ENCODE peak calls at places on chromosomes 4 and X, in four cellular contexts. B, M, X and K are unnamed samples.

GRCh38 chrX:41452972-41453371 is 5.8 kb downstream of the NYX start:
- DNase-seq in B (no peak), X (no peak), M (no peak), K (no peak)

GRCh38 chr4:11615601-11616000 is 186.9 kb upstream of the HS3ST1 start:
- DNase-seq in B (no peak), X (no peak), M (no peak), K (no peak)

GRCh38 chr4:175422331-175422730 is 389.7 kb downstream of the GPM6A start:
- DNase-seq in B (no peak), M (no peak), X (no peak), K (no peak)

GRCh38 chrX:42967681-42968080 is 189.7 kb upstream of the PPP1R2C start:
- DNase-seq in X (no peak), B (no peak), M (no peak), K (no peak)

GRCh38 chr4:1611501-1611870 is 72.6 kb downstream of the FAM53A start:
- DNase-seq in B (no peak), M (no peak), X (no peak), K (no peak)

GRCh38 chr4:125432078-125432477 is 117.3 kb downstream of the FAT4 start:
- DNase-seq in X (no peak), B (no peak), M (peak), K (peak)

GRCh38 chrX:130108647-130109428 is 1.5 kb downstream of the ELF4 start:
- DNase-seq in X (peak), B (peak), M (no peak), K (no peak)

GRCh38 chrX:34918856-34919255 is 23.7 kb upstream of the FAM47B start:
- DNase-seq in M (peak), B (no peak), X (no peak), K (peak)

GRCh38 chrX:47523297-47523696 is 37.7 kb upstream of the ARAF start:
- DNase-seq in B (peak), X (peak), M (peak), K (peak)

GRCh38 chr4:26787461-26788340 is 72.9 kb upstream of the STIM2 start:
- DNase-seq in M (no peak), X (no peak), B (peak), K (no peak)

GRCh38 chr4:15327311-15328298 is 100.2 kb upstream of the C1QTNF7 start:
- DNase-seq in B (no peak), X (no peak), M (no peak), K (no peak)

GRCh38 chrX:40174594-40175415 is 77.0 kb upstream of the BCOR start:
- DNase-seq in M (peak), B (peak), X (no peak), K (peak)

DNA sequence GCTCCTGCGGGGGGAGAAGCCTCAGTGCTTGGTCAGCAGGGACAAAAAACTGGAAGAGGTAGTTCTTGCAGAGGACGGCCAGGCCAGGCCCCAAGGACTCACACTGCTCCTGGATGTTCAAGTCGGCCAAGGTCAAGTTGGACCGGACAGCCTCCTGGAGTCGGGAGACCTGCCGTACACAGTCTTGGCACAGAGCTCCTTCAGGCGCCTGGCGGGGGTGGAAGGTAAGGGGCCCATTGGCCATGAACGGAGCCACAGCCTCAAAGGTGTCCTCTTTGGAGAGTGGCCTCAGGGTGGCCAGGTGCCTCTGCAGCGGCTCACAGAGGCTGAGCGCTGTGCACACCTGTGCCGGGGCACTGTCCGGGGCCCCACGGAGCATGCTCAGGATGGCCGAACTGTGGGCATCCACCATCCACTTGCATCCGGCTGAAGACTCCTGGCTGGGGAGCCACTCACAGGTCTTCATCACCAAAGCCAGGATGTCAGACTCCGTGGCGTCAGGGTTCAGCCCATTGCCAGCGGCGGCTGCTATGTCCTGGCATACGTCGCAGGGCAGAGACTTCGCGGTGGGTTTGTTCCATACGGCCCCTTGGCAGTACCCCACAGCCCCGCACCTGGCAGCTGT is 477 bp downstream of the PSAPL1 start:
- DNase-seq in M (no peak), X (no peak), B (no peak), K (no peak)
- TF ChIP-seq CTCF in M (no peak), X (no peak), B (no peak), K (no peak)

DNA sequence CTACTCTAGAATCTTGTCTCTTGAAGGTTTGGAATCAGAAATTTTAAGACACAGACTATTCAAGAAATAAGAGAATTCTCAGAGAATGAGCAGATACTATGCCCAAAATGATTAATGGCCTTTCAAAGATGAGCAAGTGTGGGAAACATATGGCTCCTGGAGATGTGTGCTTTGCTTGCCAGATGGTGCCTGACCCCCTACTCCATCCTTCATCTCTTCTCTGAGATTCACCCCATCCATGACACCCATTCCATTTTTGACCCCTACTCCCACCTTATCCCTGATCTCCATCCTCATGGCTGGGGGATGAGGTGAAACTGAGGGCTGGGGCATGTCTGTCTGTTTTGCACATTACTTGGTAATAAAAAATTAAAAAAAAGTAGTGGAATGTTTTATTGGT is 75.5 kb downstream of the GPC3 start:
- DNase-seq in M (no peak), B (no peak), X (no peak), K (no peak)
- TF ChIP-seq CTCF in M (no peak), B (no peak), X (no peak), K (no peak)

GRCh38 chr4:140374130-140374477 is 658 bp downstream of the SCOC start:
- DNase-seq in M (no peak), X (no peak), B (no peak), K (no peak)

GRCh38 chr4:140367738-140368137 is 5.7 kb upstream of the SCOC start:
- DNase-seq in X (no peak), M (no peak), B (no peak), K (no peak)

GRCh38 chr4:140368686-140369085 is 4.8 kb upstream of the SCOC start:
- DNase-seq in M (no peak), X (no peak), B (no peak), K (no peak)

GRCh38 chr4:140373328-140374129 is at the start of gene SCOC:
- DNase-seq in X (peak), M (peak), B (peak), K (peak)

DNA sequence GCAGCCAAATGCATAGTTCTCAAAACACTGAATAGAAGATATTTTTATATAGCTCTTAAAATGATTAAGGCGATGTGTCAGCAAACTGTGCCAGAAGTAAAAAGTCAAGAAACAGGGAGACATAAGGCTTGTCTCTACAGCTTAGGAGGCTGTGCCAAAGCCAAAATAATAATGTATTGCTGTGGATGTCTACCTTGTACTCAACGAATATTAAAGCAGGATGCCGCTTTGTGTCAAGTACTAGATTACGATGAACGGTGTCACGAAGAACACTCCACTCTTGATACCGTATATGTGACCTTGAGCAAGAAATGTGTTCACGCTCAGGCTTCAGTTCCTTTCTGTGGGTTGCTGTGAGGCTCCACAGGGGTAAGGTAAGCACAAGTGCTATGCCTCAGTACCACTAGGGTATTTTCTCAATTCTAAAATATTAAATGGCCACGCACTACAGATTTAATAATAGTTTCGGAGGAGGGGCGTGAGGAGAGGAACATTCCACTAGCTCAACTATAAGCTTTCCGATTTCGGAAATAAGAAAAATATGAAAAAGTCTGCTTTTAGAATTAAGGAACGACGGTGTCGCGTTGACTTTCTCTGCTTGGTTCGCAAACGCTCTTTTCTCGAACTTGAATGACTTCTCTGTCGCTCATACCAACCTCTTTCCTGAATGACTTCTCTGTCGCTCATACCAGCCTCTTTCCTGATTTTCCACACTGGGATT is 679 bp upstream of the SCOC start:
- DNase-seq in M (no peak), X (peak), B (peak), K (no peak)
- TF ChIP-seq CTCF in M (no peak), X (no peak), B (no peak), K (no peak)

GRCh38 chr4:139530833-139531427 is 25.1 kb downstream of the SETD7 start:
- DNase-seq in B (peak), X (peak), M (peak), K (peak)
- TF ChIP-seq CTCF in B (peak), X (peak), M (peak), K (peak)

GRCh38 chr4:150215601-150216000 is 137.4 kb downstream of the DCLK2 start:
- DNase-seq in B (no peak), M (no peak), X (no peak), K (no peak)

GRCh38 chr4:150217804-150218203 is 139.6 kb downstream of the DCLK2 start:
- DNase-seq in X (no peak), B (no peak), M (no peak), K (no peak)

GRCh38 chr4:150218447-150218846 is 140.2 kb downstream of the DCLK2 start:
- DNase-seq in B (no peak), X (no peak), M (no peak), K (no peak)

GRCh38 chr4:150217192-150217591 is 138.9 kb downstream of the DCLK2 start:
- DNase-seq in B (peak), X (no peak), M (no peak), K (no peak)

GRCh38 chr4:150216725-150217124 is 138.5 kb downstream of the DCLK2 start:
- DNase-seq in M (no peak), X (no peak), B (no peak), K (no peak)
- TF ChIP-seq CTCF in M (no peak), X (no peak), B (no peak), K (no peak)

DNA sequence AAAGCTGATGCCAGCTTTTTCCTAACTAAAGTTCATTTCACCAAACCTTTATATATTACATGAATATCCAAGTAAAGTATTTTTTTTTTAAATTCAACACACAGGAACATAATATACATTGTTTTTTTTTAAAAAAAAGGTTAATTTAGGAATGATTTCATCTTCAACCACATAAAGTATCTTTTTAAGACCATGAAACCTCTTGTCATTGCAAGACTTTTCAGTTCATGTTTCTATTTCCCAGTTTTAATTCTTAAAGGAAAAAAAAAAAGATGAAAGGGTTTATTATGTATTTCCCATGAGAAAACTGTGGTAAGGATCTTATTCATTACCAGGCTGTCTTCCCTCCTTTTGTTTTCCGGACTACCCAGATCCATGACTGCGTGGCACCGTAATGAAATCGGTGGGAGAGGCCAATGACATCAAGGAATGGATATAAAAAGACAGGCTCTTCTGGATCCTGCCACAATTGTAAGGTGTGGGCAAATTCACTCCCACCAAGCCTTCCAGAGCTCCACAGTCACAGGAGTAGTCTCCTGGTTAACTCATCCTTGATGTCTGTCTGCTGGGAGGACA is 84.7 kb upstream of the CBR4 start:
- DNase-seq in X (no peak), B (no peak), M (no peak), K (no peak)
- TF ChIP-seq CTCF in X (no peak), B (no peak), M (no peak), K (no peak)

GRCh38 chr4:121726642-121727268 is 30.0 kb upstream of the ANXA5 start:
- DNase-seq in X (peak), B (peak), M (peak), K (peak)
- TF ChIP-seq CTCF in X (peak), B (peak), M (peak), K (peak)